ENCODE peak calls at places on chromosomes 4 and X, in ten cellular contexts. X is right cardiac atrium, J is AG10803, F is GM06990, Y is colonic mucosa, K is mesendoderm, R is cardiac fibroblast, E is A673, W is heart right ventricle, O is endodermal cell. M is an unnamed sample.

GRCh38 chr4:39502034-39502658 is 25.1 kb downstream of the UGDH start:
- DNase-seq in X (no peak), J (peak; percentile 78), F (no peak), Y (no peak), K (no peak), R (peak; percentile 60), E (no peak), W (no peak), O (no peak), M (peak; percentile 61)

GRCh38 chrX:109776432-109776831 is 43.4 kb upstream of the ACSL4 start:
- DNase-seq in X (no peak), J (no peak), F (no peak), Y (no peak), K (no peak), R (no peak), E (no peak), W (no peak), O (no peak), M (no peak)

GRCh38 chr4:126386512-126386911 is 1071.8 kb downstream of the FAT4 start:
- DNase-seq in X (no peak), J (no peak), F (no peak), Y (no peak), K (no peak), R (no peak), E (no peak), W (no peak), O (no peak), M (peak; percentile 28)

GRCh38 chr4:2787230-2788100 is 5.4 kb upstream of the SH3BP2 start:
- DNase-seq in X (peak; percentile 76), J (no peak), F (peak; percentile 83), Y (peak; percentile 26), K (no peak), R (no peak), E (no peak), W (no peak), O (peak; percentile 69), M (no peak)

GRCh38 chrX:66004928-66005831 is 34.7 kb downstream of the VSIG4 start:
- DNase-seq in X (no peak), J (no peak), F (no peak), Y (no peak), K (no peak), R (no peak), E (no peak), W (no peak), O (no peak), M (no peak)

GRCh38 chr4:165502919-165503907 is 124.4 kb downstream of the CPE start:
- DNase-seq in X (no peak), J (no peak), F (no peak), Y (no peak), K (peak; percentile 65), R (peak; percentile 74), E (no peak), W (no peak), O (no peak), M (peak; percentile 40)

GRCh38 chrX:51798701-51799100 is 55.5 kb downstream of the GSPT2 start:
- DNase-seq in X (no peak), J (no peak), F (no peak), Y (no peak), K (no peak), R (no peak), E (no peak), W (no peak), O (no peak), M (no peak)

GRCh38 chr4:156939801-156940200 is 31.8 kb downstream of the PDGFC start:
- DNase-seq in X (no peak), J (peak; percentile 36), F (no peak), Y (no peak), K (no peak), R (no peak), E (no peak), W (no peak), O (no peak), M (peak; percentile 69)

GRCh38 chrX:152154050-152154449 is 15.7 kb upstream of the MAGEA10 start:
- DNase-seq in X (no peak), J (no peak), F (no peak), Y (no peak), K (peak; percentile 76), R (no peak), E (no peak), W (no peak), O (peak; percentile 59), M (no peak)

GRCh38 chr4:31995943-31996901 is 1276.1 kb downstream of the PCDH7 start:
- DNase-seq in X (no peak), J (no peak), F (no peak), Y (no peak), K (no peak), R (no peak), E (no peak), W (no peak), O (peak; percentile 87), M (no peak)

GRCh38 chrX:147957291-147957690 is 23.8 kb upstream of the FMR1NB start:
- DNase-seq in X (no peak), J (no peak), F (no peak), Y (no peak), K (no peak), R (no peak), E (no peak), W (no peak), O (no peak), M (peak; percentile 52)

GRCh38 chrX:103446665-103447302 is 70.4 kb downstream of the BEX3 start:
- DNase-seq in X (no peak), J (peak; percentile 51), F (no peak), Y (no peak), K (peak; percentile 87), R (peak; percentile 48), E (no peak), W (no peak), O (peak; percentile 71), M (peak; percentile 77)

GRCh38 chrX:96924581-96924980 is 40.9 kb downstream of the RPA4 start:
- DNase-seq in X (no peak), J (no peak), F (no peak), Y (no peak), K (no peak), R (no peak), E (no peak), W (no peak), O (no peak), M (no peak)

GRCh38 chr4:151753056-151753455 is 7.8 kb downstream of the GATB start:
- DNase-seq in X (no peak), J (no peak), F (no peak), Y (no peak), K (peak; percentile 70), R (no peak), E (no peak), W (no peak), O (no peak), M (peak; percentile 97)

GRCh38 chrX:101550362-101550761 is at the start of gene ARMCX1:
- DNase-seq in X (peak; percentile 92), J (peak; percentile 76), F (peak; percentile 1), Y (peak; percentile 66), K (peak; percentile 65), R (peak; percentile 88), E (peak; percentile 47), W (peak; percentile 77), O (peak; percentile 81), M (peak; percentile 44)

GRCh38 chr4:27176400-27176799 is 315.8 kb downstream of the STIM2 start:
- DNase-seq in X (no peak), J (peak; percentile 39), F (no peak), Y (peak; percentile 30), K (peak; percentile 84), R (peak; percentile 2), E (peak; percentile 84), W (no peak), O (peak; percentile 77), M (peak; percentile 42)

GRCh38 chr4:26509681-26510333 is 19.5 kb upstream of the CCKAR start:
- DNase-seq in X (no peak), J (peak; percentile 43), F (no peak), Y (no peak), K (no peak), R (peak; percentile 36), E (no peak), W (no peak), O (no peak), M (no peak)

GRCh38 chrX:46587753-46588171 is 14.2 kb downstream of the CHST7 start:
- DNase-seq in X (no peak), J (peak; percentile 13), F (no peak), Y (no peak), K (peak; percentile 14), R (peak; percentile 58), E (peak; percentile 19), W (no peak), O (peak; percentile 57), M (no peak)

GRCh38 chr4:8115203-8115520 is 43.5 kb downstream of the ABLIM2 start:
- DNase-seq in X (peak; percentile 11), J (no peak), F (no peak), Y (no peak), K (no peak), R (no peak), E (no peak), W (no peak), O (no peak), M (no peak)
- H3K4me3 ChIP-seq in X (no peak overlapping the region), J (no peak overlapping the region), F (no peak overlapping the region), Y (no peak overlapping the region), K (no peak overlapping the region), R (no peak overlapping the region), E (no peak overlapping the region), W (no peak overlapping the region), O (no peak overlapping the region), M (no peak overlapping the region)

GRCh38 chrX:49043987-49044281 is 777 bp upstream of the TFE3 start:
- DNase-seq in X (no peak), J (no peak), F (no peak), Y (no peak), K (no peak), R (no peak), E (no peak), W (no peak), O (no peak), M (no peak)
- H3K4me3 ChIP-seq in X (no peak overlapping the region), J (peak overlapping the region; percentile 15), F (peak overlapping the region; percentile 28), Y (peak overlapping the region; percentile 10), K (no peak overlapping the region), R (no peak overlapping the region), E (peak overlapping the region; percentile 39), W (no peak overlapping the region), O (peak overlapping the region; percentile 67), M (peak overlapping the region; percentile 17)

DNA sequence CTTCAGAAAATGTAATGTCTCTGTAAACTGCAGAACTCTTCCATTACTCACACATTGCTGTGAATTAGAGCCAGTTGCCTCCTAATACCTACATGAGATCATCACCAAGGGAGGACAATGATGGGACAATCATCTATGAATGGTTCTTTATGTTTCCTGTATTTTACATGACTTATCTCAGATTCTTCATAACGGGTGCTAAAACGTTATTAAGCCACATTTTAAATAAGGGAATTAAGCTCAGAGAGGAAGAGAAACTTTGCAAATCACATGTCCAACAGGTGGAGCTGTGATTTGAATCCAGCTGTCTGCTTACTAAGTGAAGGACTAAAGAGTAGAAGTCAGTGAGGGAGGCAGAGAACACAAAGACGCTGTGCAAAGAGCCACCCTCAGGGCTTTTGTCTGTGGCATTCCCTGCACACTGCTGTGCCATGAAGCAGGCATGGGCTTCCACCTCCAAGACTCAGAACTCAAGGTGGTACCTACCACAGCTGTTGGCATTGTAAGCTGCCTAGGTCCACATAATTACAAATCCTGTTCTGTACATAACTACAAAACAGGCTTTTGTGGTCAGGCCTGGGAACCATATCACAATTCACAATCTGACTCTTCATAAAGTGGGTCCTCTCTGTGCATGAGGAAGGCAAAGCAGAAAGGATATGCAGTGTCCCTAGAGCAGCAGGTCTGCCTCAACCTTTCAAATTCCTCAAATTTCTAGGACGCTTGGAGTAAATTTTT is 12.8 kb downstream of the TBC1D9 start:
- DNase-seq in X (no peak), J (peak; percentile 34), F (peak; percentile 68), Y (no peak), K (peak; percentile 75), R (no peak), E (peak; percentile 70), W (no peak), O (peak; percentile 71), M (peak; percentile 49)
- H3K4me3 ChIP-seq in X (no peak overlapping the region), J (no peak overlapping the region), F (peak overlapping the region; percentile 17), Y (no peak overlapping the region), K (no peak overlapping the region), R (no peak overlapping the region), E (no peak overlapping the region), W (no peak overlapping the region), O (no peak overlapping the region), M (no peak overlapping the region)

GRCh38 chr4:89249313-89249712 is 58.3 kb downstream of the GPRIN3 start:
- DNase-seq in X (no peak), J (no peak), F (no peak), Y (no peak), K (no peak), R (no peak), E (no peak), W (no peak), O (no peak), M (no peak)
- H3K4me3 ChIP-seq in X (no peak overlapping the region), J (no peak overlapping the region), F (no peak overlapping the region), Y (no peak overlapping the region), K (no peak overlapping the region), R (no peak overlapping the region), E (no peak overlapping the region), W (no peak overlapping the region), O (no peak overlapping the region), M (no peak overlapping the region)

M was measured in bronchial epithelial cell.